ENCODE peak calls at places on chromosomes 1 and 21, in seven cellular contexts. A is lung; D is upper lobe of right lung; S is GM19239; Z is stimulated activated CD8-positive, alpha-beta memory T cell treated with anti-CD3 and anti-CD28 coated beads, Interleukin-7, amount 100 ng/mL, for 1 hour; H is GM04504; N is T-cell. M is an unnamed sample.

GRCh38 chr1:54312874-54313316 is 93.3 kb downstream of the SSBP3 start:
- DNase-seq in N (no peak), Z (no peak), H (peak), A (peak), S (no peak), D (no peak), M (no peak)

GRCh38 chr1:164092603-164093353 is 466.2 kb upstream of the PBX1 start:
- DNase-seq in S (no peak), D (no peak), N (no peak), A (no peak), H (no peak), Z (no peak), M (no peak)

GRCh38 chr1:47755368-47755990 is 241.7 kb downstream of the TRABD2B start:
- DNase-seq in Z (peak), A (no peak), S (peak), D (no peak), N (peak), H (no peak), M (no peak)

GRCh38 chr1:8598783-8599182 is 218.7 kb downstream of the RERE start:
- DNase-seq in N (no peak), D (no peak), H (no peak), A (no peak), S (no peak), Z (no peak), M (no peak)

GRCh38 chr1:168582690-168583325 is 6.4 kb downstream of the XCL1 start:
- DNase-seq in D (no peak), A (no peak), Z (no peak), H (peak), S (no peak), N (no peak), M (no peak)

GRCh38 chr21:17903029-17903806 is 84.1 kb upstream of the C21orf91 start:
- DNase-seq in A (no peak), S (no peak), H (peak), Z (no peak), D (no peak), N (no peak), M (no peak)

GRCh38 chr21:28083350-28083749 is 909.3 kb downstream of the LTN1 start:
- DNase-seq in A (no peak), S (no peak), H (no peak), D (no peak), N (no peak), Z (no peak), M (no peak)

GRCh38 chr1:36224537-36225297 is 474 bp downstream of the THRAP3 start:
- DNase-seq in N (no peak), S (peak), A (peak), H (peak), D (no peak), Z (no peak), M (no peak)

GRCh38 chr1:31199301-31199790 is 40.3 kb downstream of the NKAIN1 start:
- DNase-seq in D (no peak), H (no peak), S (no peak), Z (no peak), A (no peak), N (no peak), M (no peak)

GRCh38 chr1:211967704-211968103 is 67.7 kb downstream of the INTS7 start:
- DNase-seq in H (no peak), S (no peak), D (no peak), Z (no peak), A (no peak), N (no peak), M (no peak)

GRCh38 chr1:244640917-244641316 is 12.0 kb upstream of the DESI2 start:
- DNase-seq in H (no peak), Z (no peak), D (no peak), S (no peak), A (no peak), N (no peak), M (no peak)

GRCh38 chr1:26692211-26692792 is 3.5 kb upstream of the ARID1A start:
- DNase-seq in N (peak), D (peak), A (peak), S (peak), Z (peak), H (peak), M (no peak)

GRCh38 chr1:3052501-3052900 is 16.5 kb upstream of the PRDM16 start:
- DNase-seq in A (no peak), Z (no peak), N (no peak), D (no peak), H (no peak), S (no peak), M (peak)

GRCh38 chr1:24112381-24113169 is 640 bp upstream of the MYOM3 start:
- DNase-seq in D (peak), S (peak), A (peak), Z (peak), H (no peak), N (peak), M (no peak)

GRCh38 chr1:166133857-166134256 is 32.9 kb downstream of the FAM78B start:
- DNase-seq in D (no peak), H (no peak), Z (no peak), S (peak), N (no peak), A (no peak), M (no peak)